ENCODE peak calls at places on chromosomes 16 and 17, in eight cellular contexts. V is transverse colon, H is OCI-LY7, J is psoas muscle, D is hepatocyte, F is uterus, I is GM23338, A is breast epithelium. W is an unnamed sample.

GRCh38 chr16:52581530-52581929 is 34.6 kb upstream of the TOX3 start:
- DNase-seq in V (no peak), H (no peak), J (no peak), D (no peak), F (no peak), I (peak; percentile 24), A (no peak), W (no peak)

GRCh38 chr16:30903596-30903995 is 7.2 kb downstream of the CTF1 start:
- DNase-seq in V (no peak), H (peak; percentile 38), J (no peak), D (peak; percentile 5), F (no peak), I (no peak), A (no peak), W (no peak)

GRCh38 chr17:27218041-27218440 is 75.9 kb upstream of the WSB1 start:
- DNase-seq in V (no peak), H (peak; percentile 74), J (no peak), D (no peak), F (no peak), I (no peak), A (no peak), W (no peak)

GRCh38 chr17:82248815-82249638 is 20.2 kb downstream of the SLC16A3 start:
- DNase-seq in V (no peak), H (no peak), J (peak; percentile 56), D (no peak), F (no peak), I (no peak), A (no peak), W (no peak)

GRCh38 chr16:74143171-74143570 is 153.4 kb upstream of the PSMD7 start:
- DNase-seq in V (no peak), H (no peak), J (no peak), D (no peak), F (no peak), I (no peak), A (no peak), W (no peak)

GRCh38 chr17:4068918-4069317 is 73.9 kb downstream of the ZZEF1 start:
- DNase-seq in V (no peak), H (no peak), J (no peak), D (no peak), F (no peak), I (no peak), A (no peak), W (no peak)

GRCh38 chr17:27572665-27573064 is 58.3 kb upstream of the LGALS9 start:
- DNase-seq in V (no peak), H (no peak), J (peak; percentile 17), D (no peak), F (no peak), I (no peak), A (no peak), W (no peak)

GRCh38 chr16:58332997-58333700 is 38.3 kb upstream of the PRSS54 start:
- DNase-seq in V (no peak), H (no peak), J (no peak), D (no peak), F (no peak), I (peak; percentile 81), A (no peak), W (no peak)

DNA sequence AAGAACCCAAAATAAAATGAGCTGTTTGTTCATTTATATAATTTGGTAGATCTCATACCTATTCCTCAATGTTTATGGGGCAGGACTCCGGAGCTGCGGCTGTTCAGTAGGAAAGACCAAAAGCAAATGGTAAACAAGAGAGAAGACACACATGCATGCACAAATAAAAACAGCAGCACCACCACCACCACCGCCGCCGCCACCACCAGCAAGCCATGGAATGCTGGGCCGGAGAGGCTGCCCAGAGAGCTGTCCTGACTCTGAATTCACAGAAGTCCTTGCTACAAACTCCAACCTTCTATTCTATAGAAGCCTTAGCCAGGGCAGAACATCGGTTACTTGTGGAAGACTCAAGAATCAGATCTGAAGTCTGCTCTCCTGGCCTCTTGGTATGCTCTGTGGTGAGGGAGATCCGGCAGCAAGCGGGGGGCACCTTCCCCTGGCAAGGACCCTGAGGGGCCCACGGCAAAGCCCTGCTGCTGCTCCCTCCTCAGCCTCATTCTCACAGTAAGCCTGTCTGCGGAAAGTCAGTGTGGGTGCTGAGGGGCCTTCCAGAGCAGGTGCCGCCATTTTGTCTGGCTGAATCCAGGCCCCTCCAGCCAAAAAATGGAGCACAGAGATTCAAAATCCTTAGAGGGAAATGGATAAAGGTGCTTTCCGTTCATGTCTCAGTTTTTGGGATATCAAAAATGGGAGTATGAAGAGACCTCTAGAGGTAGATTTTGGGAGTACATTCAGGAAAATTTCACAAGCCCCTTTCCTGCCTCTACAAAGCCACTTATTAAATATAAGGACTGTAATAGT is 6.4 kb upstream of the FOXJ1 start:
- DNase-seq in V (no peak), H (peak; percentile 41), J (no peak), D (no peak), F (no peak), I (peak; percentile 48), A (peak; percentile 14), W (no peak)
- H3K4me1 ChIP-seq in V (peaks cover 8% of the 10 kb centered on the region), H (peaks cover 64% of the 10 kb centered on the region), J (no peaks in the 10 kb centered on the region), D (no peaks in the 10 kb centered on the region), F (no peaks in the 10 kb centered on the region), I (peaks cover 32% of the 10 kb centered on the region), A (no peaks in the 10 kb centered on the region), W (no peaks in the 10 kb centered on the region)

GRCh38 chr17:7780736-7781135 is 53.3 kb upstream of the KDM6B start:
- DNase-seq in V (no peak), H (no peak), J (no peak), D (no peak), F (no peak), I (no peak), A (no peak), W (no peak)

GRCh38 chr17:7786866-7787265 is 47.2 kb upstream of the KDM6B start:
- DNase-seq in V (no peak), H (no peak), J (peak; percentile 15), D (no peak), F (no peak), I (no peak), A (no peak), W (no peak)

GRCh38 chr17:7777017-7777416 is 57.0 kb upstream of the KDM6B start:
- DNase-seq in V (no peak), H (no peak), J (no peak), D (no peak), F (no peak), I (no peak), A (no peak), W (no peak)

GRCh38 chr17:7781467-7781866 is 52.5 kb upstream of the KDM6B start:
- DNase-seq in V (no peak), H (peak; percentile 12), J (no peak), D (peak; percentile 48), F (no peak), I (no peak), A (no peak), W (no peak)

DNA sequence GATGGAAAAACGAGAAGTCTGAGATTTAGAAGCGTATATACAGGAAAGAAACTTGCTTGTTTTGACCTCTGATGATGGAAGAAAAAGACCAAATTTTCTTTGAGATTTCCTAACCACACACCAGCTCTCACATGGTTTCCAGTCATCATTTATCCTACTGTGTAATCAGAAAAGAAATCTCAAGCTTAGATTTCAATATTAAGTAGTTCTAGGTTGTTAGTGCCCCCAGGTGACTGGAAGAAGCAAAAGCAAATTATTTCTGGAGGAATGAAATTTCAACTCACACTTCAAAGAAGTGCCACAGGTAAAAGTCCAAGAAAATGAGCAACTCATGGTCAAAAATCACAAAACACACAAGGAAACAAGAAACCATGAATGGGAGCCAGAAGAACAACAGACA is 51.8 kb upstream of the KDM6B start:
- DNase-seq in V (no peak), H (no peak), J (no peak), D (no peak), F (no peak), I (no peak), A (no peak), W (no peak)
- TF ChIP-seq CTCF in V (no peak), H (peak; percentile 62), J (no peak), D (peak; percentile 24), F (peak; percentile 19), I (no peak), A (no peak), W (no peak)

GRCh38 chr17:79020631-79021301 is 3.2 kb upstream of the C1QTNF1 start:
- DNase-seq in V (no peak), H (no peak), J (no peak), D (no peak), F (no peak), I (no peak), A (peak; percentile 22), W (no peak)

GRCh38 chr17:79023180-79023705 is 726 bp upstream of the C1QTNF1 start:
- DNase-seq in V (peak; percentile 3), H (no peak), J (peak; percentile 38), D (no peak), F (no peak), I (peak; percentile 31), A (no peak), W (no peak)

GRCh38 chr17:79024901-79025737 is 1.1 kb downstream of the C1QTNF1 start:
- DNase-seq in V (peak; percentile 51), H (no peak), J (peak; percentile 85), D (no peak), F (no peak), I (no peak), A (peak; percentile 52), W (no peak)

GRCh38 chr17:79023886-79024771 is at the start of gene C1QTNF1:
- DNase-seq in V (peak; percentile 70), H (no peak), J (peak; percentile 77), D (peak; percentile 75), F (no peak), I (peak; percentile 87), A (peak; percentile 66), W (peak; percentile 69)

DNA sequence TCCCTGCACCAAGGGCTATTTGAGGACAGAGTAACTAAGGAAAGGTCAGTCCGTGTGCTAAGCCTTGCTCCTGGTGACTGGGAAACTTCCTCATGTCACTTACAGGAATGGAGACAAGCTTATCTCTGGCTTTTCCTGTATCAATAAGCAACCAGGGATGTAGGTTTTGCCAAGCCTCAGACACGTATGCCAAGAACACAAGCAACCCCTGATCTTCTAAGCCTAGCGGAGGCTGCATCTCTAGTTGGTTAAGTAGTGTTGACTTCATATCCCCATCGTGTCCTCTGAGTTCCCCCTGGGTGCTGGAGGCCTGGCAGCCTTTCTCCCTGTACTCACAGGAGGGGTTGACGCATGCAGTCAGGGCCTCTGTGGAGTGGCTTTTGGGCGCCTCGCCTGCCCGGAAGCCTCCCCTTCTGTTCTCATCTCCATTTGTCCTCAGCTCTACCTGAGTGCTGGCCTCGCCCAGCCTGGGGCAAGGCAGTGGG is 1.4 kb upstream of the C1QTNF1 start:
- DNase-seq in V (no peak), H (no peak), J (peak; percentile 74), D (no peak), F (no peak), I (no peak), A (peak; percentile 37), W (no peak)
- H3K4me1 ChIP-seq in V (peaks cover 75% of the 10 kb centered on the region), H (no peaks in the 10 kb centered on the region), J (peaks cover 40% of the 10 kb centered on the region), D (peaks cover 54% of the 10 kb centered on the region), F (peaks cover 23% of the 10 kb centered on the region), I (peaks cover 7% of the 10 kb centered on the region), A (peaks cover 13% of the 10 kb centered on the region), W (peaks cover 51% of the 10 kb centered on the region)

DNA sequence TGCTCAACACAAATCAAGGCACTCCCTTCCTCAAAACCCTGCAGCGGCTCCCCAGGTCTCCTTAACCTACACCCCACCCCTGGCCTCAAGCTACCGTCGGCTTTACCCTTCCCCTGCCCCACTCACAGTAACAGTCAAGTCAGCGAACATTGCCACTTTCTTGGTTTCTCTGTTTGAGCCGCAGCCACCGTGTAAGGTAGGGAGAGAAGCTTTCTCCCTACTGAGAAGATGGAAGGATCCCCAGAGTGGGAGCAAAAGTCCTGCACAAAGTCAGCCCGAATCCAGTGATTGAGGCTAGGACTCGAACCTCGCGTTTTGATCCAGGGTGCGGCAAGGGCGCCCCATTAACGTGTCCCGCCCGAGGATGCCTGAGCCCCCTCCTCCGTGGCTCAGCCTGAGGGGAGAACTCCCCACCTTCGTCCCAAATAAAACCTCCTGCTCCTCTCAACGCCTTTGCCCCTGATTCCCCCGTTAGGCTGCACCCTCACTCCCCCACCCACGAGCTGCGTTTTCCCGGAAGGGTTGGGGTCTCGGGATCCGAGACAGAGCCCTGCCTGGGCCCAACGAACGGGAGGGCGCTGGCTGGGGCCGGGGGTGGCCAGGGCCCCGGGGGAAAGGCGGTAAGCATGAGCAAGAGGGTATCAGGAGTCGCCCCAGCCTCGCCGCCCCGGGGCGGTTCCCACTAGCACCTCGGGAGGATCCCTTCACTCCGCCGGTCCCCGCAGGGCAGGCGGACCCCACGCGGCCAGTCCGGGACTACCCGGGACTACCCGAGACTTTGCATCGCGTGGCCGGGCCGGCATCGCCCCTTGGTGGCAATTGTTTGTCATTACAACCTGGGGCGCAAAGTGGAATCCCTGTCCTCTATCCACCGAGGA is 9.9 kb upstream of the NAGS start:
- DNase-seq in V (peak; percentile 60), H (peak; percentile 52), J (peak; percentile 82), D (peak; percentile 81), F (peak; percentile 54), I (peak; percentile 86), A (peak; percentile 78), W (peak; percentile 67)
- TF ChIP-seq CTCF in V (peak; percentile 90), H (peak; percentile 84), J (peak; percentile 91), D (peak; percentile 90), F (peak; percentile 84), I (peak; percentile 87), A (peak; percentile 90), W (peak; percentile 56)

W was measured in mucosa of descending colon.